ENCODE peak calls at places on chromosomes 13 and 19, in four cellular contexts. One of them, this sample, is unnamed.

GRCh38 chr13:106488075-106488474 is 47.4 kb downstream of the EFNB2 start:
- DNase-seq in HFF-Myc: no peak
- DNase-seq in activated naive CD4-positive, alpha-beta T cell treated with anti-CD3 and anti-CD28 coated beads for 36 hours: no peak
- DNase-seq in CD4-positive, alpha-beta T cell: no peak
- DNase-seq in this sample: no peak

GRCh38 chr19:8050274-8051096 is 2.1 kb upstream of the CCL25 start:
- DNase-seq in HFF-Myc: peak; percentile 61
- DNase-seq in activated naive CD4-positive, alpha-beta T cell treated with anti-CD3 and anti-CD28 coated beads for 36 hours: peak; percentile 95
- DNase-seq in CD4-positive, alpha-beta T cell: peak; percentile 82
- DNase-seq in this sample: peak; percentile 66

GRCh38 chr19:48997972-48998371 is 4.3 kb downstream of the RUVBL2 start:
- DNase-seq in HFF-Myc: no peak
- DNase-seq in activated naive CD4-positive, alpha-beta T cell treated with anti-CD3 and anti-CD28 coated beads for 36 hours: peak; percentile 73
- DNase-seq in CD4-positive, alpha-beta T cell: peak; percentile 30
- DNase-seq in this sample: no peak

GRCh38 chr19:14502334-14503092 is 6.6 kb upstream of the GIPC1 start:
- DNase-seq in HFF-Myc: no peak
- DNase-seq in activated naive CD4-positive, alpha-beta T cell treated with anti-CD3 and anti-CD28 coated beads for 36 hours: no peak
- DNase-seq in CD4-positive, alpha-beta T cell: no peak
- DNase-seq in this sample: no peak

GRCh38 chr19:30093966-30094770 is 152.1 kb downstream of the URI1 start:
- DNase-seq in HFF-Myc: no peak
- DNase-seq in activated naive CD4-positive, alpha-beta T cell treated with anti-CD3 and anti-CD28 coated beads for 36 hours: no peak
- DNase-seq in CD4-positive, alpha-beta T cell: no peak
- DNase-seq in this sample: no peak

GRCh38 chr19:4075373-4075772 is 8.7 kb upstream of the ZBTB7A start:
- DNase-seq in HFF-Myc: no peak
- DNase-seq in activated naive CD4-positive, alpha-beta T cell treated with anti-CD3 and anti-CD28 coated beads for 36 hours: peak; percentile 46
- DNase-seq in CD4-positive, alpha-beta T cell: no peak
- DNase-seq in this sample: no peak

GRCh38 chr19:48994035-48994386 is 324 bp downstream of the RUVBL2 start:
- DNase-seq in HFF-Myc: no peak
- DNase-seq in activated naive CD4-positive, alpha-beta T cell treated with anti-CD3 and anti-CD28 coated beads for 36 hours: no peak
- DNase-seq in CD4-positive, alpha-beta T cell: no peak
- DNase-seq in this sample: no peak

GRCh38 chr19:29245221-29245620 is 32.3 kb upstream of the UQCRFS1 start:
- DNase-seq in HFF-Myc: no peak
- DNase-seq in activated naive CD4-positive, alpha-beta T cell treated with anti-CD3 and anti-CD28 coated beads for 36 hours: no peak
- DNase-seq in CD4-positive, alpha-beta T cell: no peak
- DNase-seq in this sample: no peak

GRCh38 chr19:5765220-5765619 is 19.3 kb downstream of the PRR22 start:
- DNase-seq in HFF-Myc: no peak
- DNase-seq in activated naive CD4-positive, alpha-beta T cell treated with anti-CD3 and anti-CD28 coated beads for 36 hours: no peak
- DNase-seq in CD4-positive, alpha-beta T cell: no peak
- DNase-seq in this sample: no peak

GRCh38 chr19:33022472-33023116 is 42.1 kb downstream of the RHPN2 start:
- DNase-seq in HFF-Myc: no peak
- DNase-seq in activated naive CD4-positive, alpha-beta T cell treated with anti-CD3 and anti-CD28 coated beads for 36 hours: no peak
- DNase-seq in CD4-positive, alpha-beta T cell: no peak
- DNase-seq in this sample: no peak

GRCh38 chr13:57641071-57641470 is 9.5 kb downstream of the PCDH17 start:
- DNase-seq in HFF-Myc: no peak
- DNase-seq in activated naive CD4-positive, alpha-beta T cell treated with anti-CD3 and anti-CD28 coated beads for 36 hours: no peak
- DNase-seq in CD4-positive, alpha-beta T cell: no peak
- DNase-seq in this sample: no peak

GRCh38 chr13:84609716-84610115 is 727.4 kb upstream of the SLITRK1 start:
- DNase-seq in HFF-Myc: no peak
- DNase-seq in activated naive CD4-positive, alpha-beta T cell treated with anti-CD3 and anti-CD28 coated beads for 36 hours: no peak
- DNase-seq in CD4-positive, alpha-beta T cell: no peak
- DNase-seq in this sample: no peak

GRCh38 chr13:70829748-70830147 is 721.5 kb upstream of the KLHL1 start:
- DNase-seq in HFF-Myc: no peak
- DNase-seq in activated naive CD4-positive, alpha-beta T cell treated with anti-CD3 and anti-CD28 coated beads for 36 hours: no peak
- DNase-seq in CD4-positive, alpha-beta T cell: no peak
- DNase-seq in this sample: no peak

GRCh38 chr19:6720369-6721112 is at the start of gene C3:
- DNase-seq in HFF-Myc: no peak
- DNase-seq in activated naive CD4-positive, alpha-beta T cell treated with anti-CD3 and anti-CD28 coated beads for 36 hours: no peak
- DNase-seq in CD4-positive, alpha-beta T cell: no peak
- DNase-seq in this sample: no peak

This sample was measured in T-helper 22 cell.